ENCODE peak calls at places on chromosome 11, in six cellular contexts. W is fibroblast of pulmonary artery, Y is right lobe of liver, S is fibroblast of lung, H is HCT116, T is sigmoid colon. M is an unnamed sample.

GRCh38 chr11:110000858-110001257 is 92.3 kb upstream of the ZC3H12C start:
- DNase-seq in H (no peak), T (no peak), Y (no peak), S (peak; percentile 18), W (no peak), M (peak; percentile 23)

GRCh38 chr11:32918427-32918826 is 25.8 kb downstream of the QSER1 start:
- DNase-seq in H (no peak), W (no peak), S (no peak), T (no peak), Y (no peak), M (peak; percentile 10)

GRCh38 chr11:20566591-20567434 is 32.6 kb upstream of the SLC6A5 start:
- DNase-seq in T (no peak), Y (no peak), W (no peak), H (no peak), S (no peak), M (no peak)

GRCh38 chr11:24779791-24780190 is 282.9 kb downstream of the LUZP2 start:
- DNase-seq in Y (no peak), T (no peak), S (peak; percentile 31), W (peak; percentile 18), H (no peak), M (peak; percentile 58)

GRCh38 chr11:111918390-111919256 is at the start of gene C11orf52:
- DNase-seq in S (no peak), Y (peak; percentile 82), H (peak; percentile 79), T (no peak), W (peak; percentile 34), M (peak; percentile 76)

GRCh38 chr11:58433638-58434203 is 5.8 kb upstream of the OR5B2 start:
- DNase-seq in Y (no peak), T (no peak), W (no peak), S (no peak), H (no peak), M (no peak)

GRCh38 chr11:48242501-48242900 is 2.4 kb upstream of the OR4X2 start:
- DNase-seq in T (no peak), Y (no peak), H (no peak), S (no peak), W (no peak), M (no peak)

GRCh38 chr11:102267602-102268001 is 49.7 kb upstream of the BIRC3 start:
- DNase-seq in Y (no peak), T (no peak), W (peak; percentile 55), S (peak; percentile 68), H (no peak), M (peak; percentile 66)

GRCh38 chr11:43786016-43786415 is 94.6 kb upstream of the ALKBH3 start:
- DNase-seq in Y (no peak), H (no peak), W (no peak), S (no peak), T (no peak), M (no peak)

GRCh38 chr11:2591805-2592204 is 108.0 kb downstream of the KCNQ1OT1 start:
- DNase-seq in Y (peak; percentile 40), S (no peak), T (no peak), H (no peak), W (no peak), M (no peak)

GRCh38 chr11:122069946-122070345 is 46.1 kb downstream of the BLID start:
- DNase-seq in H (no peak), W (peak; percentile 87), T (peak; percentile 80), S (peak; percentile 92), Y (no peak), M (peak; percentile 94)

GRCh38 chr11:18633256-18634139 is 644 bp downstream of the SPTY2D1 start:
- DNase-seq in S (peak; percentile 24), H (no peak), T (peak; percentile 68), W (peak; percentile 3), Y (no peak), M (peak; percentile 26)

GRCh38 chr11:47946682-47947575 is 33.4 kb upstream of the PTPRJ start:
- DNase-seq in W (peak; percentile 96), Y (peak; percentile 69), S (peak; percentile 93), T (peak; percentile 90), H (peak; percentile 84), M (peak; percentile 91)

DNA sequence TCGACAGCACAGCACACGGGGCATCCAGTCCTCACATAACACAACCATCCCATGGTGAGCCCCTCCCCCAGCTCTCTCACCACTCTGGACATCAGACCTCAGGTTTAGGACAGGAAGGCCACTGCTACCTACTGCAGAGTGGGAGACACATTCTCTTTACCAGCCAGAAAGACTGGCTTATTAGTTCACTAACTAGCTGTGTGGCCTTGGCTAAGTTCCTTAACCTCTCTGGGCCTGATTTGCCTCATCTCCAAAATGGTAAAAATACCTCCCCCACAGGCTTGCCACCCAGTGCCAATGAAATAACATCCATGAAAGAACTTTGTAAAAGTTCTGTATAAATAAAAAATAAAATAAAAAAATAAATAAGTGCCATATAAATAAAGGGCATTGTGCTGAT is 32.1 kb downstream of the USH1C start:
- DNase-seq in T (no peak), Y (no peak), H (no peak), S (no peak), W (no peak), M (no peak)
- TF ChIP-seq CTCF in T (no peak), Y (no peak), H (no peak), S (no peak), W (no peak), M (no peak)

DNA sequence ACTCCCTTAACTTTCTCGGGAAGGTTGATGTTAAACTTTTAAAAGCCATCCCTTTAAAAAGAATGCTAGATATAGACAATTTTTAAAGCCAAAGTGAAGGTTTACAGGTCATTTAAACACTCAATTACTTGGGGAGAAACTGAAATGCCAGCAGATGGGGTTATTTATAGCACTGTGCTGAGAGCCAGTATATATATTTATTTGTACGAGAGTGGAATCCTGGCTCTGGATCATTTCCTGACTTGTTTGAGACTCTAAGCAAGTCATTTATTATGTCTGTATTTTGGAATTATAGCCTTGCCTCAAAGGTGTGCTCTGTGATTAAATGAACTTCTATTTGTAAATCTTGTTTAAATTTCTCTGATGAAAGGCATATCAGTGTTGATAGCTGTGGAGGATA is 6.8 kb upstream of the ZBED5 start:
- DNase-seq in Y (no peak), T (no peak), S (peak; percentile 62), H (no peak), W (no peak), M (peak; percentile 50)
- H3K4me3 ChIP-seq in Y (no peak overlapping the region), T (no peak overlapping the region), S (no peak overlapping the region), H (no peak overlapping the region), W (no peak overlapping the region), M (no peak overlapping the region)

GRCh38 chr11:33984682-33985389 is 66.7 kb upstream of the CAPRIN1 start:
- DNase-seq in H (no peak), W (no peak), T (no peak), Y (no peak), S (peak; percentile 4), M (peak; percentile 10)
- TF ChIP-seq CTCF in H (peak; percentile 32), W (peak; percentile 19), T (no peak), Y (peak; percentile 7), S (no peak), M (peak; percentile 29)

GRCh38 chr11:45899448-45900174 is 7.5 kb downstream of the FREY1 start:
- DNase-seq in Y (peak; percentile 80), H (no peak), S (peak; percentile 92), T (peak; percentile 94), W (peak; percentile 80), M (peak; percentile 88)
- H3K4me3 ChIP-seq in Y (peak overlapping the region; percentile 50), H (peak overlapping the region; percentile 51), S (peak overlapping the region; percentile 69), T (peak overlapping the region; percentile 26), W (peak overlapping the region; percentile 58), M (peak overlapping the region; percentile 61)

DNA sequence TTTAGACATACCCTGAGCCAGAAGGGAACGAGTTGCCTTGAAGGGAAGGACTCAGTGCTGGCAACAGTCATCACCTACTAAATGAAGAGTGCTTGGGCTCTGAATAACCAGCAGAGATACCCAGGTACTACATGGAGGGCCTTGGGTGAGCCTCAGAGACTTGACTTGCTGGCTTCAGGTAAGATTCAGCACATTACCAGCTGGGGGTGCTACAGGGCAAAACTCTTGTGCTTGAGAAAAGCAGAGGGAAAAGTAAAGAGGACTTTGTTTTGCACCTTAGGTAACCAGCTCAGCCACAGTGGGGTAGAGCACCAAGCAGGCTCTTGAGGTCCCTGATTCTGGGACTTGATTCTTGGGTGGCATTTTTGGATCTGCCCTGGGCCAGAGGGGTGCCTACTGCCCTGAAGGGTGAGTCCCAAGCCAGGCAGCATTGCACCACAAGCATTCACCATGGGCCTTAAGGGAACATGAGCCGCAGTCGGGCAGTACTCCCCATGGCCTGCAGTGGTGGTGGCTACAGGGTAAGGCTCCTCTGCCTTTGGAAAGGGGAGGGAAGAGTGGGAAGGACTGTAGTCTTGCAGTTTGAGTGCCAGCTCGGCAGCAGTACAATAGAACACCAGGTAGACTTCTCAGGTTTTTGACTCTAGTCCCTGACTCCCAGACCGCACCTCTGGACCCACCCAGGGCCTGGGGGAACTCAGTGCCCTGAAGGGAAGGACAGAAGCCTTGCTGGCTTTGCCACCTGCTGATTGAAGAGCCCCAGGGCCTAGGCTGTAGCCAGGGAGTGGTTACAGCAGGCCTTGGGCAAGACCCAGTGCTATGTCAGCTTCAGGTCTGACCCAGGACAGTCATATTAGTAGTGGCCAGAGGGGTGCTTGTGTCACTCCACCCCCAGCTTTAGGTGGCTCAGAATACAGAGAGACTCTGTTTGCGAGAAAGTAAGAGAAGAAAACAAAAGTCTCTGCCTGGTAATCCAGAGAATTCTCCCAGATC is 22.7 kb upstream of the PLEKHA7 start:
- DNase-seq in W (no peak), S (no peak), Y (no peak), T (no peak), H (peak; percentile 7), M (no peak)
- TF ChIP-seq CTCF in W (no peak), S (no peak), Y (no peak), T (no peak), H (peak; percentile 54), M (no peak)

GRCh38 chr11:65353376-65353775 is 1.2 kb upstream of the TIGD3 start:
- DNase-seq in S (no peak), H (no peak), T (no peak), W (no peak), Y (no peak), M (no peak)
- H3K4me3 ChIP-seq in S (peak overlapping the region; percentile 58), H (no peak overlapping the region), T (no peak overlapping the region), W (no peak overlapping the region), Y (no peak overlapping the region), M (no peak overlapping the region)

DNA sequence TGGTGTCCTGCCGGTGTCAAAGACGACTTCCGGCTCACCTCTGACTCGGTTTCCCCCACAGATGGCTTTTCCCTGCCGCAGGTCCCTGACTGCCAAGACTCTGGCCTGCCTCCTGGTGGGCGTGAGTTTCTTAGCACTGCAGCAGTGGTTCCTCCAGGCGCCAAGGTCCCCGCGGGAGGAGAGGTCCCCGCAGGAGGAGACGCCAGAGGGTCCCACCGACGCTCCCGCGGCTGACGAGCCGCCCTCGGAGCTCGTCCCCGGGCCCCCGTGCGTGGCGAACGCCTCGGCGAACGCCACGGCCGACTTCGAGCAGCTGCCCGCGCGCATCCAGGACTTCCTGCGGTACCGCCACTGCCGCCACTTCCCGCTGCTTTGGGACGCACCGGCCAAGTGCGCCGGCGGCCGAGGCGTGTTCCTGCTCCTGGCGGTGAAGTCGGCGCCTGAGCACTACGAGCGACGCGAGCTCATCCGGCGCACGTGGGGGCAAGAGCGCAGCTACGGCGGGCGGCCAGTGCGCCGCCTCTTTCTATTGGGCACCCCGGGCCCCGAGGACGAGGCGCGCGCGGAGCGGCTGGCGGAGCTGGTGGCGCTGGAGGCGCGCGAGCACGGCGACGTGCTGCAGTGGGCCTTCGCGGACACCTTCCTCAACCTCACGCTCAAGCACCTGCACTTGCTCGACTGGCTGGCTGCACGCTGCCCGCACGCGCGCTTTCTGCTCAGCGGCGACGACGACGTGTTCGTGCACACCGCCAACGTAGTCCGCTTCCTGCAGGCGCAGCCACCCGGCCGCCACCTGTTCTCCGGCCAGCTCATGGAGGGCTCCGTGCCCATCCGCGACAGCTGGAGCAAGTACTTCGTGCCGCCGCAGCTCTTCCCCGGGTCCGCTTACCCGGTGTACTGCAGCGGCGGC is 5.5 kb downstream of the B3GNT6 start:
- DNase-seq in T (peak; percentile 54), W (peak; percentile 51), H (no peak), S (peak; percentile 42), Y (no peak), M (peak; percentile 65)
- TF ChIP-seq CTCF in T (peak; percentile 23), W (peak; percentile 63), H (peak; percentile 38), S (peak; percentile 59), Y (no peak), M (peak; percentile 77)

GRCh38 chr11:10568486-10568941 is at the start of gene LYVE1:
- DNase-seq in S (peak; percentile 11), Y (no peak), W (peak; percentile 60), H (no peak), T (peak; percentile 72), M (peak; percentile 71)
- H3K4me3 ChIP-seq in S (no peak within 1 kb of the TSS), Y (peak within 1 kb of the TSS; percentile 6), W (no peak within 1 kb of the TSS), H (no peak within 1 kb of the TSS), T (no peak within 1 kb of the TSS), M (no peak within 1 kb of the TSS)

M was measured in choroid plexus epithelial cell.